ENCODE peak calls at places on chromosomes 3 and 15, in six cellular contexts. W is foreskin fibroblast, M is AG04450, A is fibroblast of pulmonary artery, X is spleen, P is cardiac muscle cell. O is an unnamed sample.
A peak's percentile ranks its signal among the peaks of the same experiment; 100 is the strongest.

GRCh38 chr3:141115752-141116541 is 64.8 kb downstream of the SPSB4 start:
- DNase-seq in P (no peak), M (no peak), A (no peak), W (peak; percentile 5), X (no peak), O (no peak)

GRCh38 chr3:42612147-42612680 is 11.7 kb downstream of the NKTR start:
- DNase-seq in M (no peak), X (no peak), W (no peak), A (no peak), P (no peak), O (no peak)

GRCh38 chr3:127760361-127760760 is 62.0 kb downstream of the MGLL start:
- DNase-seq in W (no peak), M (no peak), P (no peak), A (no peak), X (peak; percentile 72), O (no peak)

GRCh38 chr15:63544253-63545026 is 40.0 kb downstream of the USP3 start:
- DNase-seq in P (no peak), W (no peak), M (no peak), X (no peak), A (no peak), O (no peak)

GRCh38 chr3:165920984-165921383 is 83.8 kb upstream of the BCHE start:
- DNase-seq in X (no peak), W (no peak), M (no peak), P (no peak), A (no peak), O (no peak)

GRCh38 chr15:65101418-65101890 is 13.5 kb downstream of the UBAP1L start:
- DNase-seq in P (peak; percentile 82), X (no peak), A (peak; percentile 79), W (peak; percentile 31), M (peak; percentile 36), O (peak; percentile 67)

GRCh38 chr15:73936181-73936580 is 9.9 kb downstream of the LOXL1 start:
- DNase-seq in A (peak; percentile 69), X (peak; percentile 55), W (no peak), M (no peak), P (peak; percentile 74), O (no peak)

GRCh38 chr3:37909067-37909911 is 47.6 kb downstream of the CTDSPL start:
- DNase-seq in M (no peak), W (no peak), P (peak; percentile 72), A (peak; percentile 61), X (no peak), O (no peak)

GRCh38 chr3:59127071-59127470 is 77.2 kb upstream of the CFAP20DC start:
- DNase-seq in X (no peak), A (peak; percentile 40), M (peak; percentile 29), P (peak; percentile 21), W (no peak), O (no peak)

GRCh38 chr3:116432795-116433194 is 12.5 kb downstream of the LSAMP start:
- DNase-seq in X (no peak), P (no peak), A (no peak), W (no peak), M (no peak), O (no peak)

GRCh38 chr3:111803123-111803593 is 55.9 kb upstream of the PHLDB2 start:
- DNase-seq in W (peak; percentile 96), X (no peak), P (peak; percentile 98), M (peak; percentile 90), A (peak; percentile 99), O (peak; percentile 49)

GRCh38 chr3:3615533-3615932 is 183.7 kb upstream of the LRRN1 start:
- DNase-seq in A (no peak), M (no peak), X (no peak), W (no peak), P (no peak), O (no peak)

GRCh38 chr15:80052597-80053304 is 6.7 kb upstream of the ZFAND6 start:
- DNase-seq in A (no peak), M (no peak), P (no peak), W (no peak), X (no peak), O (no peak)

GRCh38 chr3:69735893-69736292 is 3.4 kb upstream of the MITF start:
- DNase-seq in W (no peak), M (no peak), A (no peak), P (no peak), X (no peak), O (no peak)

GRCh38 chr15:43420435-43420834 is 49.5 kb downstream of the TUBGCP4 start:
- DNase-seq in W (no peak), P (no peak), M (no peak), X (no peak), A (no peak), O (no peak)

GRCh38 chr3:30471076-30471475 is 135.3 kb upstream of the TGFBR2 start:
- DNase-seq in A (peak; percentile 63), W (no peak), X (no peak), M (no peak), P (peak; percentile 79), O (no peak)

GRCh38 chr3:45088959-45089358 is 57.2 kb downstream of the CDCP1 start:
- DNase-seq in M (no peak), W (no peak), X (no peak), A (no peak), P (no peak), O (no peak)

GRCh38 chr3:152943645-152944044 is 108.7 kb downstream of the P2RY1 start:
- DNase-seq in P (peak; percentile 4), W (no peak), M (no peak), X (no peak), A (peak; percentile 7), O (no peak)

GRCh38 chr15:60605879-60606304 is 127.0 kb upstream of the ICE2 start:
- DNase-seq in M (peak; percentile 27), A (peak; percentile 84), P (peak; percentile 82), X (no peak), W (peak; percentile 72), O (peak; percentile 50)

GRCh38 chr3:104367000-104367399 is 999.7 kb upstream of the ALCAM start:
- DNase-seq in W (no peak), M (no peak), P (peak; percentile 18), A (peak; percentile 11), X (no peak), O (no peak)

GRCh38 chr15:39397883-39398282 is 183.0 kb upstream of the THBS1 start:
- DNase-seq in X (no peak), A (no peak), P (no peak), M (no peak), W (no peak), O (no peak)

GRCh38 chr3:9808345-9809037 is 1.6 kb upstream of the TTLL3 start:
- DNase-seq in X (peak; percentile 24), A (peak; percentile 32), W (peak; percentile 38), P (peak; percentile 18), M (no peak), O (no peak)

GRCh38 chr3:185807455-185808068 is 17.3 kb downstream of the IGF2BP2 start:
- DNase-seq in A (peak; percentile 85), P (peak; percentile 63), M (no peak), X (no peak), W (peak; percentile 96), O (no peak)

GRCh38 chr3:124229407-124229806 is 237.5 kb upstream of the ROPN1 start:
- DNase-seq in X (no peak), A (no peak), P (no peak), M (no peak), W (no peak), O (no peak)

GRCh38 chr3:189270248-189270832 is 98.6 kb downstream of the TPRG1 start:
- DNase-seq in P (peak; percentile 87), W (peak; percentile 54), A (peak; percentile 78), X (no peak), M (peak; percentile 48), O (peak; percentile 68)

DNA sequence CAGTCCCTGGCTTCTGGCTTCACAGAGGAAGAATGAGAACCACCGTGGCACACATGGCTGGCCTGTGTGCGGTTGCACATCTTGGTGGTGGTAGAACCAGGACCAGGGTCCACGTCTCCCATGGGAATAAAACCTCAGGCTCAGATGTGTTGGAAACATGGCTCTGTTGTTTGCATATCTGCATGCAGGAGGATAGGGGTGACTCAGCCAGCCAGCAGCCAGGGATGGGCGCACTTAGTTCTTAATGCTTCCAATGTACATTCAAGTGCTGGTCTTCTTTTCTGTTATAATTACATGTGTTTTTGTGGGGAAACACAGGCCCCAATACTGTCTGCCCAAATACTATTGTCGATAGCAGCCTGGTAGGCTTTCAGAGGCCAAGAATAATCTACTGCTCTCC is 35.8 kb upstream of the BCL2L10 start:
- DNase-seq in W (peak; percentile 26), X (no peak), M (no peak), A (no peak), P (no peak), O (no peak)
- H3K4me3 ChIP-seq in W (no peak overlapping the region), X (no peak overlapping the region), M (no peak overlapping the region), A (no peak overlapping the region), P (no peak overlapping the region), O (no peak overlapping the region)

GRCh38 chr3:53486961-53487654 is 7.3 kb upstream of the CACNA1D start:
- DNase-seq in M (no peak), W (no peak), X (no peak), A (no peak), P (no peak), O (no peak)
- TF ChIP-seq CTCF in M (no peak), W (no peak), X (no peak), A (no peak), P (no peak), O (no peak)

DNA sequence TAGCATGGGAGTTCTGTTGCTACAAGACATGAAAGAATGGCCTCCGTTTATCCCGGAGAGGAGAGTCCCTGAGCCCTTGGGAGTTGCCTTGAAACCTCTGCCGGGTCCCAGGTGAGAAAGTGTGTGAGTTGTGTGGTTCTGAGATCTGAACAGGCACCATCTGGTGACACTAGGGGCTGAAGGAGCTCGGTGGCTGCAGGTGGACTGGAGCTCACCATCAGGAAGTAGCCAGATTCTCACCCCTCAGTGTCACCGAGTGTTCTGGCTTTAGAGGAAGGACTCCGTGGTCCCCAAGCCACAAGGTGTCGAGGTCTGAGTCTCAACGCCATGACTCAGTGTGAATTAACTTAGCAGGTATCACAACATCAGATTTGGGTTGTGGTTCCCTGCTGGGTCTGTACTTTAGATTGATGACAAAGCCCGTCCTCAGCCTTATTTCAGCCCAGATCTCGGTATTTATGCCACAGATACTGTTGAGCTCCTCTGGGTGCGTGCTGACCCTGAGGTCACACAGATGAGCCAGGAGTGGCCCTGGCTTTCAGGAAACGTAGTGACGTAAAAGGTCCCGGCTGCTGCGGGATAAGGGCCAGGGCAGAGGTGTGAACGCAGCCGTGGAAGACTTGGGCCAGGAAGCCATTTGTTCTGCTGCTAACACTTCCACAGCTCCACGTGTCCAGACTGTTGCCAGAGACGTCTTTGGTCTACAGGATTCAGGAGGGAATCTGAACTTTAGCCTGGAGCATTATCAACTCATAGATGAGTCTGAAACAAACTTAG is 54.4 kb downstream of the PGPEP1L start:
- DNase-seq in X (peak; percentile 46), M (no peak), P (no peak), A (no peak), W (no peak), O (peak; percentile 77)
- H3K4me3 ChIP-seq in X (peak overlapping the region; percentile 25), M (no peak overlapping the region), P (no peak overlapping the region), A (no peak overlapping the region), W (no peak overlapping the region), O (no peak overlapping the region)

GRCh38 chr3:194680888-194681615 is 4.6 kb upstream of the FAM43A start:
- DNase-seq in M (no peak), X (no peak), P (no peak), A (no peak), W (no peak), O (no peak)

GRCh38 chr3:194683431-194683830 is 2.3 kb upstream of the FAM43A start:
- DNase-seq in M (no peak), W (no peak), A (peak; percentile 17), X (no peak), P (no peak), O (no peak)

GRCh38 chr3:194685050-194685722 is 497 bp upstream of the FAM43A start:
- DNase-seq in P (no peak), M (no peak), W (no peak), A (no peak), X (no peak), O (no peak)

GRCh38 chr3:194682189-194682588 is 3.5 kb upstream of the FAM43A start:
- DNase-seq in X (no peak), M (no peak), W (no peak), P (no peak), A (no peak), O (no peak)

GRCh38 chr3:194682651-194683310 is 2.9 kb upstream of the FAM43A start:
- DNase-seq in P (peak; percentile 91), M (peak; percentile 79), X (peak; percentile 84), W (peak; percentile 76), A (peak; percentile 93), O (peak; percentile 93)
- TF ChIP-seq CTCF in P (peak; percentile 92), M (peak; percentile 88), X (peak; percentile 90), W (peak; percentile 82), A (peak; percentile 91), O (peak; percentile 92)